ENCODE peak calls at places on chromosomes 6 and 20, in eight cellular contexts. K is prostate gland, B is HCT116, V is ovary, J is tibial nerve, Y is stomach, H is uterus, W is transverse colon. S is an unnamed sample.

GRCh38 chr20:42639140-42639539 is 550.6 kb downstream of the PTPRT start:
- DNase-seq in Y (no peak), J (no peak), V (no peak), B (no peak), K (no peak), H (no peak), W (no peak), S (no peak)

GRCh38 chr20:25033250-25033940 is 24.5 kb downstream of the ACSS1 start:
- DNase-seq in B (no peak), K (no peak), W (no peak), V (no peak), H (no peak), J (no peak), Y (no peak), S (no peak)

GRCh38 chr6:135018961-135019360 is 35.7 kb downstream of the HBS1L start:
- DNase-seq in V (no peak), H (no peak), K (no peak), J (no peak), B (no peak), W (no peak), Y (no peak), S (no peak)

GRCh38 chr6:31152776-31153175 is 4.8 kb downstream of the CCHCR1 start:
- DNase-seq in B (no peak), J (no peak), Y (no peak), V (no peak), H (no peak), W (no peak), K (no peak), S (no peak)

GRCh38 chr6:151240036-151240685 is 394 bp downstream of the AKAP12 start:
- DNase-seq in V (peak; percentile 94), K (peak; percentile 39), Y (peak; percentile 36), W (peak; percentile 72), H (peak; percentile 94), B (peak; percentile 59), J (peak; percentile 85), S (peak; percentile 34)

GRCh38 chr6:102717737-102718427 is 1324.4 kb downstream of the GRIK2 start:
- DNase-seq in K (no peak), V (no peak), H (no peak), J (no peak), Y (no peak), B (no peak), W (no peak), S (no peak)

GRCh38 chr20:24098886-24099285 is 110.3 kb upstream of the GGTLC1 start:
- DNase-seq in K (no peak), Y (no peak), B (no peak), H (peak; percentile 38), W (no peak), J (no peak), V (peak; percentile 28), S (no peak)

GRCh38 chr6:133621751-133622150 is 267.2 kb upstream of the TCF21 start:
- DNase-seq in J (no peak), B (no peak), H (no peak), W (no peak), V (no peak), K (no peak), Y (no peak), S (no peak)

GRCh38 chr20:18566892-18567738 is at the start of gene SMIM26:
- DNase-seq in H (peak; percentile 92), V (peak; percentile 92), K (peak; percentile 93), Y (peak; percentile 94), B (peak; percentile 85), J (peak; percentile 84), W (peak; percentile 95), S (peak; percentile 88)
- TF ChIP-seq POLR2A in H (peak; percentile 44), V (peak; percentile 46), K (peak; percentile 32), Y (no peak), B (peak; percentile 58), J (peak; percentile 38), W (peak; percentile 57), S (peak; percentile 91)

DNA sequence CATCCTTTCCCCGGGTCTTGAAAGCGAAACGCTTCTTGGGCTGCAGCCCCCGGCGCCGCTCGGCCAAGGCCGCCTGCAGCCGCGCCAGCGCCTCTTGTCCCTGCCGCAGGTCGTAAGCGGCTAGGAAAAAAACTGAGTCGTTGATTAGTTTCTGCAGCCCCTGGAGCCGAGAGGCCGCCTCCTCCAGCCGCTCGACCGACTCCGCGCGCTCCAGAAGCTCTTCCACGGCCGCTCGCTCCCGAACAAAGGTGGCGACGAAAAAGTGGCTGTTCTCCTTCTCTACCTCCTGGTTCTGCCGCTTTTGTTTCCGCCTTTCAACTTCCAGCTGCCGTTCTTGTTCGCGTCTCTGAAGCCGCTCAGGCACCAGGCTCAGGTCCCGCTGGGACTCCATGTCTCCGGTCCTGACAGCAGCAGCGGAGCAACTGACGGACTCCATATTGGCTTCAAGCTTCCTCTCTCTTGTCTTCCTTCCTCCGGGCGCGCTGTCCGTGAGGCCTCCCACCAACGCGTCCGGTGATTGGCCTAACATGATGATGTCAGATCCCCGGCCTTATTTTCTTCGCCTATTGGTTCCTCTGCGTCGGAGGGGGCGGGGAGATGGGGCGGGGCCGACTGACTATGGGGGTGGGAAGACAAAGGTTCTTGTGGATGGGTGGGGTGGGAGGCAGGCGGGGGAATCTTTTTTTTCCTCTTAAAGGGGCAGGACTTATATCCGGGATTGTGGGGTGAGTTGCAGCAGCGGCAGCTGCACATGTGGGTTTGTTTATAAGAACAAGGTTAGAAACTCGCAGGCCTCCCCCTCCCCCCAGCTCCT is at the start of gene TBCC:
- DNase-seq in J (peak; percentile 95), H (peak; percentile 96), K (peak; percentile 99), W (peak; percentile 96), Y (peak; percentile 97), V (peak; percentile 96), B (peak; percentile 95), S (peak; percentile 95)
- TF ChIP-seq POLR2A in J (peak; percentile 82), H (peak; percentile 91), K (peak; percentile 97), W (peak; percentile 99), Y (no peak), V (peak; percentile 86), B (peak; percentile 87), S (peak; percentile 98)

GRCh38 chr6:45377555-45378323 is at the start of gene SUPT3H:
- DNase-seq in B (peak; percentile 83), V (peak; percentile 91), K (peak; percentile 86), W (peak; percentile 93), Y (peak; percentile 91), H (peak; percentile 93), J (peak; percentile 82), S (peak; percentile 59)
- TF ChIP-seq POLR2A in B (peak; percentile 90), V (peak; percentile 69), K (peak; percentile 67), W (peak; percentile 78), Y (no peak), H (peak; percentile 80), J (peak; percentile 72), S (peak; percentile 78)

GRCh38 chr20:50126662-50127061 is 13.7 kb upstream of the UBE2V1 start:
- DNase-seq in W (peak; percentile 77), Y (no peak), J (no peak), H (no peak), V (no peak), B (no peak), K (no peak), S (no peak)
- TF ChIP-seq POLR2A in W (no peak), Y (no peak), J (no peak), H (no peak), V (no peak), B (no peak), K (no peak), S (no peak)

S was measured in GM12892.